ENCODE peak calls at places on chromosomes 2 and 18, in six cellular contexts. G is upper lobe of right lung, O is AG04450, Q is GM13976, U is NB4, Y is transverse colon. V is an unnamed sample.

GRCh38 chr2:217158906-217159305 is 299.0 kb upstream of the TNP1 start:
- DNase-seq in G (no peak), O (no peak), Q (no peak), U (no peak), Y (no peak), V (no peak)

GRCh38 chr2:207165121-207166038 is at the start of gene KLF7:
- DNase-seq in G (peak), O (no peak), Q (peak), U (peak), Y (peak), V (no peak)

GRCh38 chr2:8547284-8548064 is 134.4 kb upstream of the ID2 start:
- DNase-seq in G (no peak), O (no peak), Q (no peak), U (no peak), Y (peak), V (no peak)

GRCh38 chr2:240507778-240508251 is 50.0 kb downstream of the ANKMY1 start:
- DNase-seq in G (peak), O (no peak), Q (no peak), U (no peak), Y (no peak), V (no peak)

GRCh38 chr2:121398853-121399252 is 113.9 kb upstream of the TFCP2L1 start:
- DNase-seq in G (no peak), O (no peak), Q (no peak), U (no peak), Y (no peak), V (no peak)

GRCh38 chr2:106561356-106561755 is 74.2 kb downstream of the CD8B2 start:
- DNase-seq in G (no peak), O (no peak), Q (no peak), U (no peak), Y (no peak), V (no peak)

GRCh38 chr2:162172802-162173201 is 20.8 kb upstream of the GCG start:
- DNase-seq in G (no peak), O (no peak), Q (no peak), U (no peak), Y (no peak), V (no peak)

GRCh38 chr2:127039387-127040031 is 67.4 kb downstream of the BIN1 start:
- DNase-seq in G (no peak), O (no peak), Q (peak), U (no peak), Y (no peak), V (no peak)

GRCh38 chr18:678482-679182 is 21.2 kb downstream of the TYMS start:
- DNase-seq in G (no peak), O (no peak), Q (no peak), U (no peak), Y (no peak), V (no peak)

GRCh38 chr2:39158351-39158750 is 37.5 kb upstream of the SOS1 start:
- DNase-seq in G (no peak), O (no peak), Q (no peak), U (no peak), Y (no peak), V (no peak)

GRCh38 chr2:2804528-2804927 is 473.5 kb upstream of the MYT1L start:
- DNase-seq in G (no peak), O (no peak), Q (no peak), U (no peak), Y (no peak), V (no peak)

GRCh38 chr2:135916232-135916631 is 40.0 kb upstream of the MCM6 start:
- DNase-seq in G (no peak), O (no peak), Q (peak), U (peak), Y (no peak), V (no peak)

GRCh38 chr2:133377599-133377998 is 190.7 kb downstream of the NCKAP5 start:
- DNase-seq in G (no peak), O (no peak), Q (no peak), U (no peak), Y (no peak), V (no peak)

GRCh38 chr18:49565656-49566055 is 3.8 kb downstream of the LIPG start:
- DNase-seq in G (no peak), O (no peak), Q (no peak), U (no peak), Y (peak), V (no peak)

GRCh38 chr2:107160831-107161230 is 274.9 kb upstream of the ST6GAL2 start:
- DNase-seq in G (no peak), O (no peak), Q (no peak), U (no peak), Y (no peak), V (no peak)

GRCh38 chr18:23921716-23922285 is 92.8 kb upstream of the TTC39C start:
- DNase-seq in G (no peak), O (no peak), Q (no peak), U (peak), Y (no peak), V (no peak)

GRCh38 chr2:98460573-98461560 is 16.2 kb downstream of the INPP4A start:
- DNase-seq in G (no peak), O (no peak), Q (peak), U (peak), Y (peak), V (no peak)

GRCh38 chr2:156455366-156455975 is 19.3 kb downstream of the GPD2 start:
- DNase-seq in G (no peak), O (no peak), Q (no peak), U (no peak), Y (no peak), V (no peak)

GRCh38 chr18:407825-408224 is 92.7 kb downstream of the COLEC12 start:
- DNase-seq in G (no peak), O (no peak), Q (no peak), U (no peak), Y (no peak), V (no peak)

GRCh38 chr18:11322716-11323115 is 173.3 kb upstream of the PIEZO2 start:
- DNase-seq in G (no peak), O (no peak), Q (no peak), U (no peak), Y (no peak), V (no peak)

GRCh38 chr2:174632847-174633620 is 35.4 kb upstream of the WIPF1 start:
- DNase-seq in G (no peak), O (no peak), Q (no peak), U (peak), Y (no peak), V (no peak)

GRCh38 chr2:61993422-61994024 is 88.0 kb downstream of the COMMD1 start:
- DNase-seq in G (no peak), O (peak), Q (peak), U (peak), Y (peak), V (no peak)

GRCh38 chr2:234853739-234854138 is 98.1 kb upstream of the SH3BP4 start:
- DNase-seq in G (no peak), O (no peak), Q (no peak), U (no peak), Y (no peak), V (no peak)

GRCh38 chr2:190682168-190682567 is 33.3 kb downstream of the NAB1 start:
- DNase-seq in G (no peak), O (no peak), Q (no peak), U (no peak), Y (no peak), V (no peak)

GRCh38 chr18:48208432-48208948 is 200.7 kb downstream of the ZBTB7C start:
- DNase-seq in G (no peak), O (no peak), Q (no peak), U (no peak), Y (no peak), V (no peak)

GRCh38 chr2:228367356-228367755 is 185.9 kb upstream of the SPHKAP start:
- DNase-seq in G (no peak), O (no peak), Q (no peak), U (no peak), Y (no peak), V (no peak)

GRCh38 chr18:11040823-11041712 is 108.3 kb downstream of the PIEZO2 start:
- DNase-seq in G (no peak), O (peak), Q (peak), U (peak), Y (peak), V (peak)

GRCh38 chr18:62797329-62797728 is 82.0 kb downstream of the PHLPP1 start:
- DNase-seq in G (no peak), O (no peak), Q (no peak), U (no peak), Y (no peak), V (no peak)

GRCh38 chr2:54497738-54498680 is 41.9 kb downstream of the SPTBN1 start:
- DNase-seq in G (no peak), O (no peak), Q (no peak), U (peak), Y (no peak), V (no peak)

GRCh38 chr2:212032032-212032431 is 506.6 kb downstream of the ERBB4 start:
- DNase-seq in G (no peak), O (no peak), Q (no peak), U (no peak), Y (no peak), V (no peak)

GRCh38 chr2:44713170-44713569 is 228.3 kb upstream of the SIX3 start:
- DNase-seq in G (no peak), O (no peak), Q (no peak), U (no peak), Y (peak), V (no peak)

GRCh38 chr2:153474407-153474806 is 4.2 kb downstream of the RPRM start:
- DNase-seq in G (no peak), O (no peak), Q (no peak), U (peak), Y (no peak), V (no peak)

GRCh38 chr2:76711490-76711889 is 810.7 kb downstream of the LRRTM4 start:
- DNase-seq in G (no peak), O (no peak), Q (no peak), U (no peak), Y (no peak), V (no peak)

GRCh38 chr2:110674620-110675555 is 3.0 kb downstream of the BUB1 start:
- DNase-seq in G (no peak), O (no peak), Q (peak), U (peak), Y (peak), V (no peak)

GRCh38 chr2:119181391-119181790 is 22.8 kb upstream of the C1QL2 start:
- DNase-seq in G (no peak), O (no peak), Q (no peak), U (no peak), Y (no peak), V (no peak)

GRCh38 chr18:67875936-67876335 is 359.4 kb upstream of the DSEL start:
- DNase-seq in G (no peak), O (no peak), Q (no peak), U (no peak), Y (no peak), V (no peak)

GRCh38 chr2:31694444-31694843 is 113.7 kb upstream of the SRD5A2 start:
- DNase-seq in G (no peak), O (no peak), Q (no peak), U (peak), Y (no peak), V (no peak)
- TF ChIP-seq CTCF in G (no peak), O (peak), Q (no peak), U (peak), Y (no peak), V (no peak)

GRCh38 chr2:115303-115702 is 69.0 kb upstream of the FAM110C start:
- DNase-seq in G (no peak), O (no peak), Q (no peak), U (no peak), Y (no peak), V (no peak)
- TF ChIP-seq CTCF in G (no peak), O (no peak), Q (no peak), U (no peak), Y (no peak), V (no peak)

GRCh38 chr2:42862669-42863185 is 70.3 kb upstream of the HAAO start:
- DNase-seq in G (no peak), O (no peak), Q (no peak), U (no peak), Y (no peak), V (no peak)

GRCh38 chr2:42863320-42863719 is 70.9 kb upstream of the HAAO start:
- DNase-seq in G (no peak), O (no peak), Q (no peak), U (no peak), Y (no peak), V (no peak)

GRCh38 chr2:42864641-42865280 is 72.4 kb upstream of the HAAO start:
- DNase-seq in G (no peak), O (no peak), Q (no peak), U (no peak), Y (no peak), V (no peak)

GRCh38 chr2:42864222-42864621 is 71.8 kb upstream of the HAAO start:
- DNase-seq in G (no peak), O (no peak), Q (no peak), U (no peak), Y (no peak), V (no peak)

DNA sequence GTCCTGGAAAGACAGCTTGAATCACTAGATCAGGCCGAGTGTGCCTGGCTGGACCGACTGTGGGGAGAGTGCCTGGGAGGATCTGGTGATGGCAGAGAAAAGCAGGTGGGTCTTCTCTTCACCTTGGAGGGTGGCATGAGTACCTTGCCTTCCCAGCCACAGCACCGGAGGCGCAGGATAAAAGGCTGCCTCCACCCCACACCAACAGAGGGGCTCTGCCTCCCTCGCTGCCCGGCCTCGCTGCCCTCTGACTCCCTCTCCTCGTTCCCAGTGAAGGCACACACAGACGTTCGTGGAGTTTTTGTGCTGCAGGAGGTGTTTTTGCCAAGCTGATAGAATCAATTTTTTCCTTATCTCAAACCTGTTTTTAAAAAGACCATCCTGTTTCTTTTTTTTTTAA is 71.4 kb upstream of the HAAO start:
- DNase-seq in G (no peak), O (no peak), Q (no peak), U (no peak), Y (no peak), V (no peak)
- TF ChIP-seq CTCF in G (no peak), O (no peak), Q (no peak), U (no peak), Y (no peak), V (no peak)

DNA sequence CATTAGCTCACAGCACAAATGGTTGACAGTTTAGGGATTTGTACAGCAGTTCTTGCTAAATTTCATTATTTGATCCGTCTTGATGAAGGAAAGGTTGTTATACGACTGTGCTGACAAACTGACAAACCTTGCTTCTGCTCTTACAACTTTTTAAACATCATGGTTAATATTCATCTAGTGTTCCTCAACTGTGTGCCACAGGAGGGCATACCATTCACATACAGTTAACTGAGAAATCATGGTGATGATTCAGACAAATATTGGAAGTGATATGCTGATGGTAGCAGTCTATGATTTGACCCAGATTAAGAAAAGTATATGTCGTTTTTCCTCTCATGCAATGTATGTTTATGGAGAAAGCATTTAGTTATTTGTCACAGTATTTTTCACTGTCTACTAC is 129.8 kb upstream of the FSIP2 start:
- DNase-seq in G (no peak), O (no peak), Q (no peak), U (peak), Y (no peak), V (no peak)
- TF ChIP-seq CTCF in G (no peak), O (no peak), Q (no peak), U (no peak), Y (no peak), V (no peak)

GRCh38 chr2:71906357-71906973 is 241.2 kb downstream of the CYP26B1 start:
- DNase-seq in G (no peak), O (no peak), Q (no peak), U (no peak), Y (no peak), V (no peak)
- TF ChIP-seq CTCF in G (no peak), O (no peak), Q (no peak), U (no peak), Y (no peak), V (no peak)

V was measured in glutamatergic neuron.